ENCODE peak calls at places on chromosomes 2 and 18, in nine cellular contexts. One of them, this sample, is unnamed.

GRCh38 chr2:8986327-8986976 is 17.0 kb downstream of the MBOAT2 start:
- DNase-seq in tibial artery: no peak
- DNase-seq in CD4-positive, CD25-positive, alpha-beta regulatory T cell: no peak
- DNase-seq in NT2/D1: no peak
- DNase-seq in PC-3: peak; percentile 13
- DNase-seq in H1: peak; percentile 71
- DNase-seq in upper lobe of left lung: no peak
- DNase-seq in cardiac muscle cell: peak; percentile 16
- DNase-seq in esophagus squamous epithelium: no peak
- DNase-seq in this sample: no peak

GRCh38 chr2:196249860-196250259 is 78.5 kb upstream of the STK17B start:
- DNase-seq in tibial artery: no peak
- DNase-seq in CD4-positive, CD25-positive, alpha-beta regulatory T cell: no peak
- DNase-seq in NT2/D1: no peak
- DNase-seq in PC-3: peak; percentile 58
- DNase-seq in H1: no peak
- DNase-seq in upper lobe of left lung: peak; percentile 71
- DNase-seq in cardiac muscle cell: no peak
- DNase-seq in esophagus squamous epithelium: no peak
- DNase-seq in this sample: no peak

GRCh38 chr2:179180242-179180641 is 84.4 kb downstream of the SESTD1 start:
- DNase-seq in tibial artery: no peak
- DNase-seq in CD4-positive, CD25-positive, alpha-beta regulatory T cell: no peak
- DNase-seq in NT2/D1: no peak
- DNase-seq in PC-3: no peak
- DNase-seq in H1: no peak
- DNase-seq in upper lobe of left lung: no peak
- DNase-seq in cardiac muscle cell: no peak
- DNase-seq in esophagus squamous epithelium: no peak
- DNase-seq in this sample: no peak

GRCh38 chr18:41955688-41956087 is 654 bp downstream of the PIK3C3 start:
- DNase-seq in tibial artery: no peak
- DNase-seq in CD4-positive, CD25-positive, alpha-beta regulatory T cell: no peak
- DNase-seq in NT2/D1: no peak
- DNase-seq in PC-3: no peak
- DNase-seq in H1: no peak
- DNase-seq in upper lobe of left lung: no peak
- DNase-seq in cardiac muscle cell: no peak
- DNase-seq in esophagus squamous epithelium: no peak
- DNase-seq in this sample: no peak

GRCh38 chr18:58848685-58849084 is 16.0 kb upstream of the ZNF532 start:
- DNase-seq in tibial artery: no peak
- DNase-seq in CD4-positive, CD25-positive, alpha-beta regulatory T cell: no peak
- DNase-seq in NT2/D1: no peak
- DNase-seq in PC-3: peak; percentile 95
- DNase-seq in H1: no peak
- DNase-seq in upper lobe of left lung: no peak
- DNase-seq in cardiac muscle cell: no peak
- DNase-seq in esophagus squamous epithelium: no peak
- DNase-seq in this sample: no peak

GRCh38 chr2:126793885-126794613 is 104.6 kb upstream of the TEX51 start:
- DNase-seq in tibial artery: no peak
- DNase-seq in CD4-positive, CD25-positive, alpha-beta regulatory T cell: no peak
- DNase-seq in NT2/D1: no peak
- DNase-seq in PC-3: no peak
- DNase-seq in H1: peak; percentile 47
- DNase-seq in upper lobe of left lung: no peak
- DNase-seq in cardiac muscle cell: no peak
- DNase-seq in esophagus squamous epithelium: no peak
- DNase-seq in this sample: no peak

GRCh38 chr2:120673571-120674061 is 62.1 kb upstream of the GLI2 start:
- DNase-seq in tibial artery: no peak
- DNase-seq in CD4-positive, CD25-positive, alpha-beta regulatory T cell: no peak
- DNase-seq in NT2/D1: no peak
- DNase-seq in PC-3: no peak
- DNase-seq in H1: no peak
- DNase-seq in upper lobe of left lung: no peak
- DNase-seq in cardiac muscle cell: no peak
- DNase-seq in esophagus squamous epithelium: no peak
- DNase-seq in this sample: no peak

GRCh38 chr2:61241266-61241665 is 79.3 kb downstream of the C2orf74 start:
- DNase-seq in tibial artery: no peak
- DNase-seq in CD4-positive, CD25-positive, alpha-beta regulatory T cell: no peak
- DNase-seq in NT2/D1: no peak
- DNase-seq in PC-3: no peak
- DNase-seq in H1: no peak
- DNase-seq in upper lobe of left lung: no peak
- DNase-seq in cardiac muscle cell: no peak
- DNase-seq in esophagus squamous epithelium: no peak
- DNase-seq in this sample: no peak

GRCh38 chr2:85334933-85335332 is 7.1 kb upstream of the TGOLN2 start:
- DNase-seq in tibial artery: no peak
- DNase-seq in CD4-positive, CD25-positive, alpha-beta regulatory T cell: no peak
- DNase-seq in NT2/D1: no peak
- DNase-seq in PC-3: no peak
- DNase-seq in H1: no peak
- DNase-seq in upper lobe of left lung: no peak
- DNase-seq in cardiac muscle cell: no peak
- DNase-seq in esophagus squamous epithelium: no peak
- DNase-seq in this sample: no peak

GRCh38 chr2:224584111-224584764 is 925 bp downstream of the CUL3 start:
- DNase-seq in tibial artery: peak; percentile 38
- DNase-seq in CD4-positive, CD25-positive, alpha-beta regulatory T cell: no peak
- DNase-seq in NT2/D1: peak; percentile 23
- DNase-seq in PC-3: peak; percentile 31
- DNase-seq in H1: no peak
- DNase-seq in upper lobe of left lung: peak; percentile 72
- DNase-seq in cardiac muscle cell: peak; percentile 59
- DNase-seq in esophagus squamous epithelium: no peak
- DNase-seq in this sample: peak; percentile 6

GRCh38 chr2:46979611-46980010 is 64.0 kb upstream of the MCFD2 start:
- DNase-seq in tibial artery: no peak
- DNase-seq in CD4-positive, CD25-positive, alpha-beta regulatory T cell: peak; percentile 9
- DNase-seq in NT2/D1: no peak
- DNase-seq in PC-3: no peak
- DNase-seq in H1: no peak
- DNase-seq in upper lobe of left lung: peak; percentile 47
- DNase-seq in cardiac muscle cell: no peak
- DNase-seq in esophagus squamous epithelium: no peak
- DNase-seq in this sample: no peak

GRCh38 chr2:127128508-127128907 is 21.6 kb upstream of the BIN1 start:
- DNase-seq in tibial artery: no peak
- DNase-seq in CD4-positive, CD25-positive, alpha-beta regulatory T cell: no peak
- DNase-seq in NT2/D1: no peak
- DNase-seq in PC-3: no peak
- DNase-seq in H1: peak; percentile 61
- DNase-seq in upper lobe of left lung: peak; percentile 71
- DNase-seq in cardiac muscle cell: peak; percentile 31
- DNase-seq in esophagus squamous epithelium: no peak
- DNase-seq in this sample: peak; percentile 82

GRCh38 chr2:230327418-230328154 is 593 bp downstream of the SP140L start:
- DNase-seq in tibial artery: no peak
- DNase-seq in CD4-positive, CD25-positive, alpha-beta regulatory T cell: no peak
- DNase-seq in NT2/D1: no peak
- DNase-seq in PC-3: peak; percentile 25
- DNase-seq in H1: no peak
- DNase-seq in upper lobe of left lung: no peak
- DNase-seq in cardiac muscle cell: no peak
- DNase-seq in esophagus squamous epithelium: no peak
- DNase-seq in this sample: no peak

GRCh38 chr2:43877782-43878464 is 39.2 kb downstream of the ABCG8 start:
- DNase-seq in tibial artery: peak; percentile 45
- DNase-seq in CD4-positive, CD25-positive, alpha-beta regulatory T cell: peak; percentile 29
- DNase-seq in NT2/D1: peak; percentile 57
- DNase-seq in PC-3: peak; percentile 81
- DNase-seq in H1: peak; percentile 95
- DNase-seq in upper lobe of left lung: peak; percentile 63
- DNase-seq in cardiac muscle cell: peak; percentile 73
- DNase-seq in esophagus squamous epithelium: no peak
- DNase-seq in this sample: peak; percentile 56

GRCh38 chr2:240454031-240454901 is 18.8 kb downstream of the GPC1 start:
- DNase-seq in tibial artery: no peak
- DNase-seq in CD4-positive, CD25-positive, alpha-beta regulatory T cell: no peak
- DNase-seq in NT2/D1: no peak
- DNase-seq in PC-3: no peak
- DNase-seq in H1: no peak
- DNase-seq in upper lobe of left lung: no peak
- DNase-seq in cardiac muscle cell: no peak
- DNase-seq in esophagus squamous epithelium: no peak
- DNase-seq in this sample: no peak

GRCh38 chr2:21466528-21466927 is 342.8 kb downstream of the TDRD15 start:
- DNase-seq in tibial artery: no peak
- DNase-seq in CD4-positive, CD25-positive, alpha-beta regulatory T cell: no peak
- DNase-seq in NT2/D1: no peak
- DNase-seq in PC-3: no peak
- DNase-seq in H1: no peak
- DNase-seq in upper lobe of left lung: no peak
- DNase-seq in cardiac muscle cell: no peak
- DNase-seq in esophagus squamous epithelium: no peak
- DNase-seq in this sample: no peak

DNA sequence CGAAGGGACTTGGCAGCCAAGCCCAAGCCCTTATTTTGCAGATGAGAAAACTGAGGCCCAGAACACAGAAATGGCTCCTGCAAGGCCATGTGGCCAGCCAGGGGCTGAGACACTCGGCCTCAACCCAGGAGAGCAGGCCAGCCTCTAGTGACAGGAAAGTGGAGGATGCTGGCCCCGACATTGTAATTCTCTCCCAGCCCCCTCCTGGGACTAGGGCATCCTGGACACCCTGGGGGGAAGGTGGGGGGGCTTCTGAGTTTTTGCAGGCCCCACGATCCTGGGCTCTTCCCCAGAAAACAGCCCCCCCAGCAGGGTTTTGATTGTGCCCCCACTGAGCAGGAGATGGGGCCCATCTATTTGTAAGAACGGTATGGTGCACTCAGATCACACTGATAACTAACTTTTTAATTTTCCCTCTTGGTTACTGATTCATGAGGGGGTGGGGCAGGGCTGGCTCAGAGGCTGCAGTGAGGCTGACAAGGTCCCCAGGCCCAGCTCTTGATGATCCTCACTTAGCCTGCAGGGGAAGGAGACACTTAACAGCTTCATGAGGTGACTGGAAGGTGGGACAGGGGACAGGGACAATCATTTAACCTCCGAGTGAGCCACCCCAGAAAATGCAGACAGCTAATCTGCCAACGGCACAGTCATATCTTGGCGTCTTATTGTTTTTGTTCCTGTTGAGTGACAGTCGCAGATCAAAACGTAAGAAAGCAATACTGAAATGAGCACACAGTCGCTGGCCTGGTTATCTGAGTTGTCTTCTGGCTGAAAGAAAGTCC is 18.9 kb downstream of the SMAD7 start:
- DNase-seq in tibial artery: peak; percentile 19
- DNase-seq in CD4-positive, CD25-positive, alpha-beta regulatory T cell: no peak
- DNase-seq in NT2/D1: no peak
- DNase-seq in PC-3: no peak
- DNase-seq in H1: no peak
- DNase-seq in upper lobe of left lung: no peak
- DNase-seq in cardiac muscle cell: no peak
- DNase-seq in esophagus squamous epithelium: no peak
- DNase-seq in this sample: no peak
- H3K4me1 ChIP-seq in tibial artery: peaks cover 100% of the 10 kb centered on the region
- H3K4me1 ChIP-seq in CD4-positive, CD25-positive, alpha-beta regulatory T cell: peaks cover 97% of the 10 kb centered on the region
- H3K4me1 ChIP-seq in NT2/D1: peaks cover 35% of the 10 kb centered on the region
- H3K4me1 ChIP-seq in PC-3: no peaks in the 10 kb centered on the region
- H3K4me1 ChIP-seq in H1: peaks cover 22% of the 10 kb centered on the region
- H3K4me1 ChIP-seq in upper lobe of left lung: peaks cover 100% of the 10 kb centered on the region
- H3K4me1 ChIP-seq in cardiac muscle cell: peaks cover 88% of the 10 kb centered on the region
- H3K4me1 ChIP-seq in esophagus squamous epithelium: peaks cover 100% of the 10 kb centered on the region
- H3K4me1 ChIP-seq in this sample: peaks cover 36% of the 10 kb centered on the region

GRCh38 chr2:105813045-105813315 is 68.3 kb downstream of the NCK2 start:
- DNase-seq in tibial artery: no peak
- DNase-seq in CD4-positive, CD25-positive, alpha-beta regulatory T cell: no peak
- DNase-seq in NT2/D1: no peak
- DNase-seq in PC-3: no peak
- DNase-seq in H1: no peak
- DNase-seq in upper lobe of left lung: no peak
- DNase-seq in cardiac muscle cell: no peak
- DNase-seq in esophagus squamous epithelium: no peak
- DNase-seq in this sample: no peak
- H3K4me1 ChIP-seq in tibial artery: peaks cover 37% of the 10 kb centered on the region
- H3K4me1 ChIP-seq in CD4-positive, CD25-positive, alpha-beta regulatory T cell: peaks cover 78% of the 10 kb centered on the region
- H3K4me1 ChIP-seq in NT2/D1: peaks cover 6% of the 10 kb centered on the region
- H3K4me1 ChIP-seq in PC-3: no peaks in the 10 kb centered on the region
- H3K4me1 ChIP-seq in H1: peaks cover 11% of the 10 kb centered on the region
- H3K4me1 ChIP-seq in upper lobe of left lung: peaks cover 21% of the 10 kb centered on the region
- H3K4me1 ChIP-seq in cardiac muscle cell: peaks cover 16% of the 10 kb centered on the region
- H3K4me1 ChIP-seq in esophagus squamous epithelium: peaks cover 81% of the 10 kb centered on the region
- H3K4me1 ChIP-seq in this sample: no peaks in the 10 kb centered on the region

GRCh38 chr2:101305044-101305443 is 3.5 kb downstream of the RNF149 start:
- DNase-seq in tibial artery: no peak
- DNase-seq in CD4-positive, CD25-positive, alpha-beta regulatory T cell: no peak
- DNase-seq in NT2/D1: no peak
- DNase-seq in PC-3: no peak
- DNase-seq in H1: no peak
- DNase-seq in upper lobe of left lung: no peak
- DNase-seq in cardiac muscle cell: no peak
- DNase-seq in esophagus squamous epithelium: no peak
- DNase-seq in this sample: no peak
- H3K4me1 ChIP-seq in tibial artery: peaks cover 26% of the 10 kb centered on the region
- H3K4me1 ChIP-seq in CD4-positive, CD25-positive, alpha-beta regulatory T cell: peaks cover 76% of the 10 kb centered on the region
- H3K4me1 ChIP-seq in NT2/D1: peaks cover 2% of the 10 kb centered on the region
- H3K4me1 ChIP-seq in PC-3: peaks cover 47% of the 10 kb centered on the region
- H3K4me1 ChIP-seq in H1: peaks cover 4% of the 10 kb centered on the region
- H3K4me1 ChIP-seq in upper lobe of left lung: peaks cover 50% of the 10 kb centered on the region
- H3K4me1 ChIP-seq in cardiac muscle cell: peaks cover 54% of the 10 kb centered on the region
- H3K4me1 ChIP-seq in esophagus squamous epithelium: peaks cover 86% of the 10 kb centered on the region
- H3K4me1 ChIP-seq in this sample: peaks cover 18% of the 10 kb centered on the region

DNA sequence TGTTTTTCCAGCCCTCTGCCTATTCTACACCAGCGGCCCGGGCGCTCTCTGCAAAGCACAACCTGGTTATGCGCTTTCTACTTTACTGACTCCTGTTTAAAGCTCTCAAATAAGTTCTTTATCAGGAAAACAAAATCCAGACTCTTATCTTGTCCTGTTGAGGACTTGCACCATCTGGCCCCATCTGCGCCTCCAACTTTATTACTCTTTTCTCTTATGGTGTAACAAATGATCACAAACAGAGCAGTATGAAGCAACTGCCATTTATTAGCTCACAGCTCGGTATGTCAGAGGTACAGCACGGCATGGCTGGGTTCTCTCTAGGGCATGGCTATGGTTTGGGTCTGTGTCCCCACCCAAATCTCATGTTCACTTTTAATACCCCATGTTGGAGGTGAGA is 236.5 kb upstream of the NT5C1B start:
- DNase-seq in tibial artery: no peak
- DNase-seq in CD4-positive, CD25-positive, alpha-beta regulatory T cell: no peak
- DNase-seq in NT2/D1: no peak
- DNase-seq in PC-3: no peak
- DNase-seq in H1: no peak
- DNase-seq in upper lobe of left lung: no peak
- DNase-seq in cardiac muscle cell: no peak
- DNase-seq in esophagus squamous epithelium: no peak
- DNase-seq in this sample: no peak
- H3K4me1 ChIP-seq in tibial artery: no peaks in the 10 kb centered on the region
- H3K4me1 ChIP-seq in CD4-positive, CD25-positive, alpha-beta regulatory T cell: no peaks in the 10 kb centered on the region
- H3K4me1 ChIP-seq in NT2/D1: no peaks in the 10 kb centered on the region
- H3K4me1 ChIP-seq in PC-3: peaks cover 13% of the 10 kb centered on the region
- H3K4me1 ChIP-seq in H1: no peaks in the 10 kb centered on the region
- H3K4me1 ChIP-seq in upper lobe of left lung: no peaks in the 10 kb centered on the region
- H3K4me1 ChIP-seq in cardiac muscle cell: peaks cover 41% of the 10 kb centered on the region
- H3K4me1 ChIP-seq in esophagus squamous epithelium: peaks cover 16% of the 10 kb centered on the region
- H3K4me1 ChIP-seq in this sample: no peaks in the 10 kb centered on the region

This sample was measured in prostate gland.